ENCODE peak calls at places on chromosomes 11 and 22, in seven cellular contexts. One of them, this sample, is unnamed.

GRCh38 chr11:64947202-64947814 is 11.6 kb upstream of the GPHA2 start:
- DNase-seq in naive thymus-derived CD8-positive, alpha-beta T cell: no peak
- DNase-seq in NCI-H1930: no peak
- DNase-seq in GM23248: no peak
- DNase-seq in tibial artery: no peak
- DNase-seq in Peyer's patch: no peak
- DNase-seq in HCT116: no peak
- DNase-seq in this sample: no peak

GRCh38 chr11:31870609-31871309 is 59.6 kb upstream of the PAX6 start:
- DNase-seq in naive thymus-derived CD8-positive, alpha-beta T cell: no peak
- DNase-seq in NCI-H1930: peak
- DNase-seq in GM23248: peak
- DNase-seq in tibial artery: no peak
- DNase-seq in Peyer's patch: peak
- DNase-seq in HCT116: peak
- DNase-seq in this sample: peak

GRCh38 chr22:39144101-39144815 is 8.2 kb downstream of the CBX7 start:
- DNase-seq in naive thymus-derived CD8-positive, alpha-beta T cell: peak
- DNase-seq in NCI-H1930: no peak
- DNase-seq in GM23248: peak
- DNase-seq in tibial artery: peak
- DNase-seq in Peyer's patch: no peak
- DNase-seq in HCT116: no peak
- DNase-seq in this sample: no peak

GRCh38 chr22:20963201-20964052 is 3.6 kb upstream of the AIFM3 start:
- DNase-seq in naive thymus-derived CD8-positive, alpha-beta T cell: peak
- DNase-seq in NCI-H1930: no peak
- DNase-seq in GM23248: no peak
- DNase-seq in tibial artery: no peak
- DNase-seq in Peyer's patch: peak
- DNase-seq in HCT116: no peak
- DNase-seq in this sample: no peak

GRCh38 chr22:19040581-19041402 is 81.4 kb downstream of the DGCR2 start:
- DNase-seq in naive thymus-derived CD8-positive, alpha-beta T cell: no peak
- DNase-seq in NCI-H1930: no peak
- DNase-seq in GM23248: no peak
- DNase-seq in tibial artery: no peak
- DNase-seq in Peyer's patch: peak
- DNase-seq in HCT116: no peak
- DNase-seq in this sample: no peak

GRCh38 chr11:95088946-95089619 is 563 bp upstream of the ENDOD1 start:
- DNase-seq in naive thymus-derived CD8-positive, alpha-beta T cell: peak
- DNase-seq in NCI-H1930: no peak
- DNase-seq in GM23248: peak
- DNase-seq in tibial artery: no peak
- DNase-seq in Peyer's patch: no peak
- DNase-seq in HCT116: no peak
- DNase-seq in this sample: no peak

GRCh38 chr11:132342408-132342807 is 972.0 kb downstream of the NTM start:
- DNase-seq in naive thymus-derived CD8-positive, alpha-beta T cell: no peak
- DNase-seq in NCI-H1930: no peak
- DNase-seq in GM23248: no peak
- DNase-seq in tibial artery: no peak
- DNase-seq in Peyer's patch: no peak
- DNase-seq in HCT116: no peak
- DNase-seq in this sample: no peak

GRCh38 chr22:19361501-19362103 is 69.9 kb downstream of the HIRA start:
- DNase-seq in naive thymus-derived CD8-positive, alpha-beta T cell: no peak
- DNase-seq in NCI-H1930: no peak
- DNase-seq in GM23248: no peak
- DNase-seq in tibial artery: no peak
- DNase-seq in Peyer's patch: no peak
- DNase-seq in HCT116: no peak
- DNase-seq in this sample: no peak

GRCh38 chr22:49153921-49154320 is 673.8 kb downstream of the BRD1 start:
- DNase-seq in naive thymus-derived CD8-positive, alpha-beta T cell: no peak
- DNase-seq in NCI-H1930: no peak
- DNase-seq in GM23248: no peak
- DNase-seq in tibial artery: no peak
- DNase-seq in Peyer's patch: peak
- DNase-seq in HCT116: no peak
- DNase-seq in this sample: no peak

GRCh38 chr11:67648796-67649613 is 1.5 kb downstream of the ACY3 start:
- DNase-seq in naive thymus-derived CD8-positive, alpha-beta T cell: no peak
- DNase-seq in NCI-H1930: no peak
- DNase-seq in GM23248: no peak
- DNase-seq in tibial artery: no peak
- DNase-seq in Peyer's patch: peak
- DNase-seq in HCT116: no peak
- DNase-seq in this sample: no peak

GRCh38 chr11:17516551-17517150 is 27.6 kb downstream of the USH1C start:
- DNase-seq in naive thymus-derived CD8-positive, alpha-beta T cell: no peak
- DNase-seq in NCI-H1930: no peak
- DNase-seq in GM23248: no peak
- DNase-seq in tibial artery: no peak
- DNase-seq in Peyer's patch: no peak
- DNase-seq in HCT116: no peak
- DNase-seq in this sample: no peak

This sample was measured in RKO.